ENCODE peak calls at places on chromosomes 6 and 20, in five cellular contexts. F is cardiac muscle cell, T is activated B cell treated with CpG ODN at 0.5 μM for 24 hours, J is pancreas, W is Calu3. H is an unnamed sample.

GRCh38 chr6:32045811-32046449 is 7.7 kb downstream of the CYP21A2 start:
- DNase-seq in F (no peak), J (no peak), W (no peak), T (no peak), H (no peak)

GRCh38 chr20:59647271-59647670 is 42.9 kb downstream of the PHACTR3 start:
- DNase-seq in F (no peak), J (no peak), W (no peak), T (no peak), H (no peak)

GRCh38 chr6:12645941-12646340 is 70.6 kb upstream of the PHACTR1 start:
- DNase-seq in T (no peak), W (no peak), F (no peak), J (no peak), H (no peak)

GRCh38 chr6:166866839-166867637 is 89.3 kb downstream of the RNASET2 start:
- DNase-seq in W (no peak), T (no peak), J (no peak), F (no peak), H (no peak)

GRCh38 chr20:3577366-3577765 is 85.8 kb downstream of the GFRA4 start:
- DNase-seq in F (no peak), T (no peak), J (no peak), W (no peak), H (no peak)

GRCh38 chr6:122833229-122833556 is 44.1 kb downstream of the SMPDL3A start:
- DNase-seq in T (no peak), J (no peak), W (no peak), F (no peak), H (no peak)

GRCh38 chr6:15504581-15505350 is 158.1 kb downstream of the DTNBP1 start:
- DNase-seq in W (no peak), F (peak), T (no peak), J (peak), H (peak)

GRCh38 chr20:44056010-44056698 is 130.8 kb downstream of the JPH2 start:
- DNase-seq in W (peak), T (no peak), F (peak), J (no peak), H (peak)

GRCh38 chr20:21702001-21702400 is 3.5 kb upstream of the PAX1 start:
- DNase-seq in J (peak), T (no peak), W (no peak), F (no peak), H (no peak)

GRCh38 chr6:114009192-114009591 is 38.2 kb upstream of the HDAC2 start:
- DNase-seq in F (no peak), T (no peak), J (no peak), W (no peak), H (no peak)

GRCh38 chr6:166435574-166435973 is 52.8 kb upstream of the MPC1 start:
- DNase-seq in J (no peak), T (no peak), F (no peak), W (no peak), H (no peak)

GRCh38 chr20:56630506-56631317 is 1.6 kb downstream of the TFAP2C start:
- DNase-seq in F (no peak), W (no peak), T (no peak), J (peak), H (peak)

GRCh38 chr20:37314617-37315292 is 25.3 kb downstream of the MANBAL start:
- DNase-seq in F (peak), J (no peak), T (no peak), W (no peak), H (no peak)

GRCh38 chr20:58622671-58623578 is 28.2 kb upstream of the STX16 start:
- DNase-seq in T (no peak), W (no peak), F (peak), J (no peak), H (no peak)

GRCh38 chr6:93567164-93567563 is 147.8 kb upstream of the EPHA7 start:
- DNase-seq in F (no peak), T (no peak), W (no peak), J (no peak), H (no peak)

GRCh38 chr6:49606696-49607390 is 29.8 kb downstream of the RHAG start:
- DNase-seq in J (no peak), W (peak), F (peak), T (no peak), H (peak)

GRCh38 chr6:49607391-49607982 is 29.2 kb downstream of the RHAG start:
- DNase-seq in F (no peak), T (no peak), J (no peak), W (no peak), H (no peak)
- TF ChIP-seq CTCF in F (no peak), T (no peak), J (no peak), W (no peak), H (no peak)

DNA sequence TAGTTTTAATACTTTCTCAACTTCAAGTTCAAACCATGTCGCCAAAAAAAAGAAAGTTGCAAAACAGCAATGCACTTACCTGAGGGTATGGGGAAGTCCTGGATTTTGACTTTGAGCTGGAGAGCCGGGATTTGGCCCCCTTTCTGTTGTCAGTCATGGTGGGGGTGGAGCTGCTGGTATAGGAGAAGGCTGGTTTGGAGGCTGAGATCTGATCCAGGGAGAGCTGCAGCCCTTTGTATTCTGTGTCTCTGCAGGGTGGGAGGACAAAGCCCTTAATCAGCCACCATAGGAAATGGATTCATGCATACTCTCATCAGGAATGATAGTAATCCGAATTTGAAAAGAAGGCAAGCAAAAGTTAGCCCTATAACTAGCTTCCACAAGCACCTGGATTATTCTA is 44.0 kb downstream of the SIM1 start:
- DNase-seq in W (no peak), T (no peak), J (no peak), F (no peak), H (no peak)
- TF ChIP-seq CTCF in W (no peak), T (no peak), J (no peak), F (no peak), H (no peak)

GRCh38 chr6:134920422-134920821 is 29.5 kb downstream of the ALDH8A1 start:
- DNase-seq in W (no peak), J (no peak), T (no peak), F (no peak), H (no peak)

GRCh38 chr6:134921276-134921979 is 28.5 kb downstream of the ALDH8A1 start:
- DNase-seq in T (no peak), J (no peak), W (no peak), F (no peak), H (no peak)

GRCh38 chr6:134921980-134922313 is 28.0 kb downstream of the ALDH8A1 start:
- DNase-seq in W (no peak), T (no peak), J (no peak), F (peak), H (no peak)

DNA sequence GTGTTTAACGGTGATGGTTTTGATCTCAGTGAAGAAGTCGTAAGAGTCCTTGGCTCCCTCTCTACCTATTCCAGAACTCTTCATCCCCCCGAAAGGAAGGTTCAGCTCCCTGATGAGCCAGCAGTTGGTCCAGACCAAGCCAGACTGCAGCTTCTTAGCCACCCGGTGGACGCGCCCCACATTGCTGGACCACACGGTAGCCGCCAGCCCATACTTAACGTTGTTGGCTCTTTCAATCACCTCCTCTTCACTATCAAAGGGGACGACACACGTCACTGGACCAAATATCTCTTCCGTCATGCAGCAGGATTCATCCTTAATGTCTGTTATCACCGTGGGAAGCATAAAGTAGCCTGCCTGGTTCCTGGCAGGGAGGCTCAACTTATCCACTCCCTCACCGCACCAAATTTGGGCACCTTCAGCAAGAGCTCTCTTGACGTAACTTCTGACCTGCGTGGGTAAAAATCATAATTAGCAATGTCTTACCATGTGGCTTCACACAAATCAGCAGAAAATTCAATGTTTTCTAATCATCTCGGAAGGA is 31.4 kb downstream of the ALDH8A1 start:
- DNase-seq in F (peak), T (no peak), J (no peak), W (no peak), H (no peak)
- TF ChIP-seq CTCF in F (no peak), T (no peak), J (no peak), W (no peak), H (no peak)

GRCh38 chr20:50594591-50595432 is 84.6 kb downstream of the PTPN1 start:
- DNase-seq in F (no peak), J (peak), W (no peak), T (no peak), H (no peak)
- TF ChIP-seq CTCF in F (no peak), J (no peak), W (no peak), T (no peak), H (no peak)

DNA sequence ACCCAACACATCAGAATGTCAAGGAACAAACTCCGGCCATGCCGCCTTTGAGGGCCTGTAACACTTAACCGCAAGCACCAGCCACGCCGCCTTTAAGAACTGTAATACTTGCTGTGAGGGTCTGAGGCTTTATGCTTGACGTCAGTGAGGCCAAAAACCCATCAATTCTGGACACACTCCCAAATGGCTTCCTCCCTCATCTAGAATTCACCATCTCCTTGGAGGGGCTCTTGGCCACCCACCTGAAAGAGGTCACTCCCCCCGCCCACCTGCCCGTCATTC is 10.4 kb upstream of the PXDC1 start:
- DNase-seq in J (no peak), W (no peak), T (no peak), F (no peak), H (no peak)
- TF ChIP-seq CTCF in J (no peak), W (no peak), T (no peak), F (no peak), H (no peak)

GRCh38 chr6:112268011-112268410 is 13.6 kb upstream of the LAMA4 start:
- DNase-seq in T (no peak), F (no peak), W (no peak), J (no peak), H (no peak)

GRCh38 chr6:112270756-112271155 is 16.4 kb upstream of the LAMA4 start:
- DNase-seq in F (peak), J (no peak), T (no peak), W (no peak), H (no peak)

GRCh38 chr6:112268628-112269027 is 14.3 kb upstream of the LAMA4 start:
- DNase-seq in W (no peak), J (no peak), F (no peak), T (no peak), H (no peak)

GRCh38 chr6:112269979-112270378 is 15.6 kb upstream of the LAMA4 start:
- DNase-seq in J (no peak), T (no peak), F (no peak), W (no peak), H (no peak)

GRCh38 chr6:112269165-112269564 is 14.8 kb upstream of the LAMA4 start:
- DNase-seq in J (no peak), T (no peak), F (peak), W (no peak), H (no peak)
- TF ChIP-seq CTCF in J (no peak), T (no peak), F (peak), W (no peak), H (no peak)

GRCh38 chr6:145318952-145319351 is 416.4 kb downstream of the EPM2A start:
- DNase-seq in J (no peak), F (no peak), T (no peak), W (no peak), H (no peak)
- TF ChIP-seq CTCF in J (no peak), F (no peak), T (no peak), W (no peak), H (no peak)

GRCh38 chr20:62549499-62550086 is 73.8 kb upstream of the GATA5 start:
- DNase-seq in J (no peak), W (no peak), T (no peak), F (no peak), H (no peak)
- TF ChIP-seq CTCF in J (no peak), W (peak), T (no peak), F (no peak), H (no peak)

GRCh38 chr6:83808926-83809325 is 44.2 kb upstream of the RIPPLY2 start:
- DNase-seq in F (no peak), J (no peak), T (no peak), W (no peak), H (no peak)

GRCh38 chr6:83808005-83808404 is 45.2 kb upstream of the RIPPLY2 start:
- DNase-seq in T (no peak), W (no peak), F (no peak), J (no peak), H (no peak)

GRCh38 chr6:83804886-83805285 is 48.3 kb upstream of the RIPPLY2 start:
- DNase-seq in J (no peak), T (no peak), W (no peak), F (no peak), H (no peak)
- TF ChIP-seq CTCF in J (no peak), T (no peak), W (no peak), F (no peak), H (no peak)